ENCODE peak calls at places on chromosomes 11 and 22, in four cellular contexts. One of them, this sample, is unnamed.

GRCh38 chr11:113176971-113177370 is 137.4 kb upstream of the TTC12 start:
- DNase-seq in K562: no peak
- DNase-seq in SK-N-SH: no peak
- DNase-seq in HepG2: no peak
- DNase-seq in this sample: no peak

GRCh38 chr11:111531687-111532364 is 8.7 kb upstream of the LAYN start:
- DNase-seq in K562: no peak
- DNase-seq in SK-N-SH: no peak
- DNase-seq in HepG2: no peak
- DNase-seq in this sample: no peak

GRCh38 chr11:43521471-43521870 is 159.1 kb upstream of the HSD17B12 start:
- DNase-seq in K562: no peak
- DNase-seq in SK-N-SH: no peak
- DNase-seq in HepG2: no peak
- DNase-seq in this sample: no peak

GRCh38 chr11:1503708-1504104 is 17.1 kb upstream of the MOB2 start:
- DNase-seq in K562: no peak
- DNase-seq in SK-N-SH: peak; percentile 69
- DNase-seq in HepG2: no peak
- DNase-seq in this sample: no peak

GRCh38 chr11:8793114-8793777 is 110.7 kb downstream of the RPL27A start:
- DNase-seq in K562: no peak
- DNase-seq in SK-N-SH: no peak
- DNase-seq in HepG2: peak; percentile 30
- DNase-seq in this sample: no peak

GRCh38 chr22:37282385-37282677 is at the start of gene CYTH4:
- DNase-seq in K562: peak; percentile 38
- DNase-seq in SK-N-SH: no peak
- DNase-seq in HepG2: no peak
- DNase-seq in this sample: no peak

GRCh38 chr22:39170825-39171622 is 18.5 kb upstream of the CBX7 start:
- DNase-seq in K562: peak; percentile 76
- DNase-seq in SK-N-SH: peak; percentile 79
- DNase-seq in HepG2: peak; percentile 53
- DNase-seq in this sample: peak; percentile 91

GRCh38 chr11:14927146-14927545 is 35.1 kb upstream of the CYP2R1 start:
- DNase-seq in K562: no peak
- DNase-seq in SK-N-SH: no peak
- DNase-seq in HepG2: no peak
- DNase-seq in this sample: no peak

GRCh38 chr11:94400839-94401772 is at the start of gene GPR83:
- DNase-seq in K562: no peak
- DNase-seq in SK-N-SH: peak; percentile 73
- DNase-seq in HepG2: no peak
- DNase-seq in this sample: peak; percentile 51

GRCh38 chr22:21443735-21444421 is 23.3 kb upstream of the TMEM191C start:
- DNase-seq in K562: no peak
- DNase-seq in SK-N-SH: no peak
- DNase-seq in HepG2: no peak
- DNase-seq in this sample: peak; percentile 13

GRCh38 chr11:81033779-81034550 is 1593.1 kb upstream of the TENM4 start:
- DNase-seq in K562: no peak
- DNase-seq in SK-N-SH: no peak
- DNase-seq in HepG2: no peak
- DNase-seq in this sample: no peak

GRCh38 chr22:22593964-22594656 is 35.0 kb upstream of the PRAME start:
- DNase-seq in K562: peak; percentile 99
- DNase-seq in SK-N-SH: peak; percentile 73
- DNase-seq in HepG2: peak; percentile 27
- DNase-seq in this sample: peak; percentile 66

GRCh38 chr11:114099392-114100178 is 40.1 kb downstream of the ZBTB16 start:
- DNase-seq in K562: no peak
- DNase-seq in SK-N-SH: no peak
- DNase-seq in HepG2: no peak
- DNase-seq in this sample: no peak

GRCh38 chr11:14636119-14636518 is 7.5 kb upstream of the PDE3B start:
- DNase-seq in K562: no peak
- DNase-seq in SK-N-SH: no peak
- DNase-seq in HepG2: no peak
- DNase-seq in this sample: no peak

GRCh38 chr22:22168941-22169867 is 75.4 kb upstream of the VPREB1 start:
- DNase-seq in K562: no peak
- DNase-seq in SK-N-SH: no peak
- DNase-seq in HepG2: no peak
- DNase-seq in this sample: no peak

GRCh38 chr11:126194121-126194543 is 17.3 kb downstream of the RPUSD4 start:
- DNase-seq in K562: peak; percentile 56
- DNase-seq in SK-N-SH: peak; percentile 82
- DNase-seq in HepG2: peak; percentile 44
- DNase-seq in this sample: peak; percentile 35

GRCh38 chr22:50175921-50176849 is 5.7 kb downstream of the PANX2 start:
- DNase-seq in K562: no peak
- DNase-seq in SK-N-SH: no peak
- DNase-seq in HepG2: no peak
- DNase-seq in this sample: no peak

GRCh38 chr11:83910135-83910534 is 624.0 kb upstream of the CCDC90B start:
- DNase-seq in K562: no peak
- DNase-seq in SK-N-SH: no peak
- DNase-seq in HepG2: no peak
- DNase-seq in this sample: no peak

GRCh38 chr11:36345535-36346141 is 49.5 kb downstream of the PRR5L start:
- DNase-seq in K562: no peak
- DNase-seq in SK-N-SH: no peak
- DNase-seq in HepG2: no peak
- DNase-seq in this sample: no peak

GRCh38 chr22:49751968-49752597 is 75.6 kb downstream of the BRD1 start:
- DNase-seq in K562: peak; percentile 67
- DNase-seq in SK-N-SH: peak; percentile 33
- DNase-seq in HepG2: no peak
- DNase-seq in this sample: no peak

GRCh38 chr11:72720047-72720446 is 32.2 kb downstream of the ARAP1 start:
- DNase-seq in K562: no peak
- DNase-seq in SK-N-SH: no peak
- DNase-seq in HepG2: no peak
- DNase-seq in this sample: no peak

GRCh38 chr11:109697140-109697843 is 275.3 kb downstream of the C11orf87 start:
- DNase-seq in K562: peak; percentile 22
- DNase-seq in SK-N-SH: peak; percentile 35
- DNase-seq in HepG2: peak; percentile 23
- DNase-seq in this sample: peak; percentile 33

GRCh38 chr11:115170133-115170815 is 333.9 kb downstream of the CADM1 start:
- DNase-seq in K562: peak; percentile 30
- DNase-seq in SK-N-SH: peak; percentile 47
- DNase-seq in HepG2: peak; percentile 18
- DNase-seq in this sample: peak; percentile 60

GRCh38 chr11:117180020-117180419 is 1.5 kb downstream of the SIDT2 start:
- DNase-seq in K562: no peak
- DNase-seq in SK-N-SH: peak; percentile 15
- DNase-seq in HepG2: no peak
- DNase-seq in this sample: no peak

GRCh38 chr11:18383388-18384156 is 10.8 kb upstream of the LDHA start:
- DNase-seq in K562: peak; percentile 23
- DNase-seq in SK-N-SH: peak; percentile 55
- DNase-seq in HepG2: peak; percentile 91
- DNase-seq in this sample: no peak

GRCh38 chr11:70120674-70121073 is 42.6 kb downstream of the ANO1 start:
- DNase-seq in K562: no peak
- DNase-seq in SK-N-SH: no peak
- DNase-seq in HepG2: no peak
- DNase-seq in this sample: no peak

DNA sequence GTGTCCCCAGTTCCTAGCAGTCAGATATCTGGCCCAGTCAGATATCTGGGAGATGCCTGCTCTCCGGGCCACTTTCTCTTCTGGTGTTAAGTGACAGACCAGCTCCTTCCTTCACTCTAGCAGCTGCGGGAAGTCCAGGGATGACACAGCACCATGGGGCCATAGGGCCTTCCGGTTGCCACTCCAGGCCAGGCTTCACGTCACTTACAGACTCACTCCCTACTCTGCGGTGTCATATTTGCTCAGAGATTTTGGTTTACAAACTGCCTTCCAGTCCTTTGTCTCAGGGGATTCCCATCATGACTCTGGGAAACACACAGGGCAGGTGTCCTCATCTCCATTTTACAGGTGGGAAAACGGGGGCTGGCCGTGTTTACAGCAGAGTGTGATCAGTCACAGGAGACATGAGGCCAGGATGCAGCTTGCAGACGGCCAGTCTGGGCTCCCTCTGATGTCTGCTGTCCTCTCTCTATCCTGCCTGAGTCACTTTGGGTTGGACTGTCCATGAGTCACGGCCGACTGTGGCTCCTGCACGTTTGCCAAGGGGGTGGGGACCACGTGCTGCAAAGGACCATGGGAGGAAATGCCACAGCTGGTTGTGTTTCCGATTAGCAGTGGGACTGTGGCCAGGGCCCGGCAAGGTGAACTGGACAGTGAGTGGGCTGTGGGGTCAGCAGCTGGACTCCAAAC is 8.2 kb upstream of the TBC1D22A start:
- DNase-seq in K562: peak; percentile 65
- DNase-seq in SK-N-SH: peak; percentile 68
- DNase-seq in HepG2: peak; percentile 92
- DNase-seq in this sample: no peak
- TF ChIP-seq USF2 in K562: peak; percentile 77
- TF ChIP-seq USF2 in SK-N-SH: peak; percentile 58
- TF ChIP-seq USF2 in HepG2: peak; percentile 80
- TF ChIP-seq USF2 in this sample: no peak

DNA sequence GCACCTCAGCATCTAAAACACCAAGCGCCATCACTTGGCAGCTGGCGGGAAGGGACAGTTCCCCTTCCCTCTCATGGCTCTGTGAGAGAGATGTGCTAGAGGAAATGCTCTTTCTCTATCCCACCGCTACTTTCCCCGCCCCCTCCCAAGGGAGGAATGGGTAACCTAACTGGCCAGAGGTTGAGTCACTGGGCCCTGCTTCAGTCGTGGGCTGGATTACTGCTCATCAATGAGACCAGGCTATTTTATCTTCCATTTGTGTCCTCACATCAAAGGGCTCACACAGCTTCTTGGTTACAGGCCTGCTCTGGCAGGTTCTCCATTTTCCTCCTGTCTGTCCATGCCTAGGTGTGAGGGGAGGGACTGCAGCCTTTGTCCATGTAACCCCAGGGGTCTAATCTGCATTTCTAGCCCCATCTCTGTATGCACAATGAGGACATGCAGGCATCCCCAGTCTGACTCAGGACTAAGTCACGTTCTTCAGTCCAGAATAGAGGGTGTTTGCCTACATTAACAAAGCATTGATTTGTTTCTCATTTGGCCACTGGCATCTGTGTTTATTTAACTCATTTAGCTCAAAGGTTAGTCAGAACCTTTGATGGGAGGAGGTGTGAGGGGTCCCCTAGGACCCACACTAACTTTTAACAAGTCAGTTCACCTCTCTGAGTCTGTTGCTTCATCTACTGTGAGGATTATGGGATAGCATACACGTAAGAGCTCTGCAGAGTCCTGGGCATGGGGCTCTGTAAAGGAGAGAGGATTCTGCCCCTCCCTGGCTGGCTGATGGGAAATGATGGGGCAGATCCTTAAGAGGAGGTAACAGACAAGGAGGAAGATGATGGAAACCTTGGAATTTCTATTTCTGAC is 99.1 kb downstream of the XRRA1 start:
- DNase-seq in K562: no peak
- DNase-seq in SK-N-SH: no peak
- DNase-seq in HepG2: peak; percentile 95
- DNase-seq in this sample: peak; percentile 56
- TF ChIP-seq FOXJ3 in K562: no peak
- TF ChIP-seq FOXJ3 in SK-N-SH: no peak
- TF ChIP-seq FOXJ3 in HepG2: peak; percentile 60
- TF ChIP-seq FOXJ3 in this sample: no peak

DNA sequence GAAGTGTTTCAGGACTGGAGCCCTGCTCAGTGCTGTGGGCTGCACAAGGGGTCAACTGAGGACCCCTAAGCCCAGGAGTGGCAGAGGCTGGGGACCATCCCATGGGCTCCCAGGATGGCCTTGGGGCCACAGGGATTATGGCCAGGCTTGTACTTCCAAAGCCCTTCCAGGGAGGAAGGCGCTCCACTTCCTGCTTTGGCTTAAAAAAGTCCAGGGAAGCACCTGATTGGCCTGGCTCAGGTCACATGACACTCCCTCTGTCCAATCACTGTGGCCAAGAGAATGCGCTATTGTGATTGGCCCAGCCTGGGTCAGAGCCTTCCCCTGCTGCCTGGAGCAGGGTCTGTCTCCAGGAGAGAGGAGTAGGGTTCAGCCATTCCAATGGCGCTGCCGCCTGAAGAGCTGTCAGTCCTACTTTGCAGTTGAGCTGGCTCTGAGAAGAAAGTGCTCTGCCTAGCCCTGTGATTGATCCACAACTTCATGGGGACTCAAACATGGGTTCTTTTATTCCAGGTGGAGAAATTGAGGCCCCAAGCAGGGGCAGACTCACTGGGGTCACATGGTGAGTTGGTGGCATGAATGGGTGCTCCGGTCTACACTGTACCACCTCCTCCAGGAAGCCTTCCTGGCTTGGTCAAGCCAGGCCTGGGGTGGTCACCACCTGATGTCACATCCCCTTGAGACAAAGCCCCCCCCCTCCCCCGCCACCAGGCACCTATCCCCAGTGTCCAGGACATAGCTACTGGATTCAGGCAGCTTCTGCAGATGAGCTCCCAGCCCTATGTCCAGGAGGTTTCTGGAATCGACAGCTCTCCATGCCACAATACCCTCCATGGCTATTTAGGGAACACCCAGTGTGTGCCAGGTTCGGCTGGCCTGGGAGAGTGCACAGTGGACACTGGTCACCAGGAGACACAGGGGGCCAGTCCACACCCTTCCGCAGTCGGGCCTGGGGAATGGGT is 48.2 kb downstream of the RTN4R start:
- DNase-seq in K562: peak; percentile 92
- DNase-seq in SK-N-SH: no peak
- DNase-seq in HepG2: no peak
- DNase-seq in this sample: no peak
- TF ChIP-seq USF2 in K562: peak; percentile 90
- TF ChIP-seq USF2 in SK-N-SH: no peak
- TF ChIP-seq USF2 in HepG2: no peak
- TF ChIP-seq USF2 in this sample: no peak

DNA sequence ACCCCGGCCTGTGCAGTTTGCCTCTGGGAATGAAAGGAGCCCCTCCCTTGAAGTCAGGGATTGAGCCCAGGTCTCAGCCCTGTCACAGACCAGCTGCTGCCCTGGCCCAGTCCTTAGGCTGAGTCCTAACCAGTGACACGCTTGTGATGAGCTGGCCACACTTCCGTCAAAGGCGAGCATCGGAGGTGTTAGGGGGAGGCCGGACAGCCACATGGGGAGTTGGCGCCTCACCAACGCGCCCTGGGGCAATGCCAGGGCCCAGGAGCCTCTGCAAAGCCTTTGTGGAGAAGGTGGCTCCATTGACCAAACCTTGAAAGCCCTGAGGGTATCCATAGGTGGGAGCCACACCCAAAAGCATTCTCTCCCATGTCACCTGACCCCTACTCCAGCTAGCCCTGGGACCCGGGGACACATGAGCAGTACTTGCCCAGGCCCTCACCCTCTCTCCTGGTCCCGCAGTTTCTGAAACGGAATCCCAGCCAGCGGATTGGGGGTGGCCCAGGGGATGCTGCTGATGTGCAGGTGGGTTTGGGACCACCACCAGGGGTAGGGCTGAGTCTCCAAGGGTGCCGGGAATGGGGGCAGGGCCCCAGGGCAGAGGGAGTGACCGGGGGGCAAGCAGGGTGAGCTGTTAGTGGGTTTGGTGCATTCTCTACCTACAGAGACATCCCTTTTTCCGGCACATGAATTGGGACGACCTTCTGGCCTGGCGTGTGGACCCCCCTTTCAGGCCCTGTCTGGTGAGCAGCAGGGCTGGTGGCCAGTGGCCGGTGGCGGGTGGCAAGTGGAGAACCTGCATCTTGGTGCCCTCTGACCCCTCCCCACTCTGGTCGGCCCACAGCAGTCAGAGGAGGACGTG is 3.7 kb downstream of the PTPRCAP start:
- DNase-seq in K562: no peak
- DNase-seq in SK-N-SH: no peak
- DNase-seq in HepG2: no peak
- DNase-seq in this sample: no peak
- TF ChIP-seq FOXJ3 in K562: no peak
- TF ChIP-seq FOXJ3 in SK-N-SH: no peak
- TF ChIP-seq FOXJ3 in HepG2: no peak
- TF ChIP-seq FOXJ3 in this sample: no peak